ENCODE peak calls at places on chromosomes 6 and 20, in six cellular contexts. X is ovary, N is epithelial cell of esophagus, V is PC-9, K is IMR-90, R is endothelial cell of umbilical vein. A is an unnamed sample.

GRCh38 chr20:22905667-22906066 is 129.4 kb upstream of the SSTR4 start:
- DNase-seq in X (peak; percentile 44), N (no peak), V (no peak), K (no peak), R (no peak), A (no peak)

GRCh38 chr6:99522531-99522930 is 7.3 kb upstream of the USP45 start:
- DNase-seq in X (no peak), N (peak; percentile 47), V (no peak), K (peak; percentile 71), R (no peak), A (no peak)

GRCh38 chr6:82178084-82178758 is 69.3 kb downstream of the IBTK start:
- DNase-seq in X (no peak), N (peak; percentile 39), V (no peak), K (peak; percentile 55), R (peak; percentile 56), A (peak; percentile 16)

GRCh38 chr6:4778086-4778485 is 1.9 kb downstream of the CDYL start:
- DNase-seq in X (no peak), N (peak; percentile 38), V (no peak), K (no peak), R (no peak), A (no peak)

GRCh38 chr20:21920231-21920630 is 214.8 kb downstream of the PAX1 start:
- DNase-seq in X (no peak), N (no peak), V (no peak), K (no peak), R (no peak), A (no peak)

GRCh38 chr20:25058797-25059486 is 1.0 kb upstream of the ACSS1 start:
- DNase-seq in X (no peak), N (no peak), V (peak; percentile 37), K (peak; percentile 3), R (peak; percentile 20), A (no peak)

GRCh38 chr20:36153754-36154695 is 515 bp upstream of the EPB41L1 start:
- DNase-seq in X (peak; percentile 89), N (peak; percentile 67), V (peak; percentile 72), K (peak; percentile 59), R (peak; percentile 56), A (no peak)

GRCh38 chr6:148502083-148502772 is 159.6 kb downstream of the SASH1 start:
- DNase-seq in X (no peak), N (no peak), V (no peak), K (peak; percentile 28), R (no peak), A (no peak)

GRCh38 chr6:37303891-37304503 is 46.1 kb upstream of the TMEM217 start:
- DNase-seq in X (no peak), N (peak; percentile 64), V (peak; percentile 32), K (peak; percentile 60), R (peak; percentile 45), A (no peak)

GRCh38 chr6:104940881-104941693 is 15.8 kb upstream of the LIN28B start:
- DNase-seq in X (peak; percentile 54), N (peak; percentile 53), V (no peak), K (peak; percentile 30), R (peak; percentile 33), A (no peak)
- TF ChIP-seq CTCF in X (no peak), N (peak; percentile 47), V (peak; percentile 35), K (peak; percentile 58), R (peak; percentile 66), A (peak; percentile 59)

DNA sequence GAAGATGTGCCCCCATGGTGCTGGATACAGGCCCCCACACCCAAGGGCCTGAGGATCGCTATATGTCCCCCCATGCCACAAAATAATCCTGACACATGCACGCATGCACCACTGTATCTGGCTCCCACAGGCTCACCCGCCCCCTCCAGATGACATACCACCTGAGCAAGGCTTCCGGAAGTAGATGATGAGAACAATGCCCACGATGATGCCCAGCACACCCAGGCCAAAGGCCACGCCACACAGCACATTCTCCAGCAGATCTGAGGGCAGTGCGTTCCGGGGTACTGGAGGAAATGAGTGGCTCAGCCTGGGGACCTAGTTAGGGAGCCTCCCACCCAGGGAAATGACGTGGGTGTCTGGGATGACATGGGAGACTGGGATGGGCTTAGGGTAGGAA is 3.8 kb downstream of the HLA-DMA start:
- DNase-seq in X (no peak), N (no peak), V (no peak), K (no peak), R (no peak), A (no peak)
- H3K4me3 ChIP-seq in X (no peak overlapping the region), N (no peak overlapping the region), V (no peak overlapping the region), K (no peak overlapping the region), R (no peak overlapping the region), A (no peak overlapping the region)

GRCh38 chr6:76862966-76863365 is 600.3 kb downstream of the HTR1B start:
- DNase-seq in X (no peak), N (no peak), V (no peak), K (no peak), R (no peak), A (no peak)
- TF ChIP-seq CTCF in X (no peak), N (no peak), V (no peak), K (no peak), R (no peak), A (no peak)

GRCh38 chr6:25874822-25875562 is 949 bp upstream of the SLC17A3 start:
- DNase-seq in X (no peak), N (no peak), V (no peak), K (no peak), R (no peak), A (no peak)
- H3K4me3 ChIP-seq in X (no peak overlapping the region), N (no peak overlapping the region), V (no peak overlapping the region), K (no peak overlapping the region), R (no peak overlapping the region), A (no peak overlapping the region)

DNA sequence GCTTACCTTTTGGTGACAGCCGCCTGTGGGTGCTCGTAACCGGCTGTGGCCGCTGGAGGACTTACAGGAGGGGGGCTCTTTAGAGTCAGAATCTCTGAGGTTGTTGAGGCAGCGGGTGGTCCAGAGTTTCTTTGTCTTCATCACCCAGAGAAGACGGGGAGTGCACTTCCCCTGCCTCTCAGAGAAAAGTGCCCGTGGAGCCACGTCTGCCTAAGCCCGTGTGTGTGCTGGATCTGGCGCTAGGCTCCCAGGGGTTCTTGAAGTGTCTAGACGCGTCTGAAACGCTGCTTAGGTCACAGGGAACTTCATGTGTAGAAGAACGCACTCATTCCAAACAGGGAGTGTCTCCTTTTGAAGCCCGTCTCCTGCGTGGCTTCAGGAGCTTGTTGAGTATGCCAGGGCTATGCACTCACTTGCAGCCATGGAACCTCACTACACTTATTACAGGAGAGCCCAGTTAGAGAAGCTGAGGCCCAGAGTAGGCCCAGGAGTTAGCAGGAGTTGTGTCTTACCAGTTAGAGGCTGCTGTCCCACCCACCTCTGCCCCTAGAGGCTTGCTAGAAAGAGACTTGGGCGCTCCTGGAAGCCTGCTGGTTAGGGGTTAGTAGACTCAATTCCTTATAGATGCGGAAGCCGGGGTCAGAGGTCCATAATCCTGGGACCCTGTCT is 1.3 kb downstream of the LSM14B start:
- DNase-seq in X (no peak), N (peak; percentile 56), V (no peak), K (peak; percentile 51), R (peak; percentile 28), A (no peak)
- TF ChIP-seq CTCF in X (no peak), N (peak; percentile 11), V (no peak), K (peak; percentile 19), R (no peak), A (peak; percentile 33)

DNA sequence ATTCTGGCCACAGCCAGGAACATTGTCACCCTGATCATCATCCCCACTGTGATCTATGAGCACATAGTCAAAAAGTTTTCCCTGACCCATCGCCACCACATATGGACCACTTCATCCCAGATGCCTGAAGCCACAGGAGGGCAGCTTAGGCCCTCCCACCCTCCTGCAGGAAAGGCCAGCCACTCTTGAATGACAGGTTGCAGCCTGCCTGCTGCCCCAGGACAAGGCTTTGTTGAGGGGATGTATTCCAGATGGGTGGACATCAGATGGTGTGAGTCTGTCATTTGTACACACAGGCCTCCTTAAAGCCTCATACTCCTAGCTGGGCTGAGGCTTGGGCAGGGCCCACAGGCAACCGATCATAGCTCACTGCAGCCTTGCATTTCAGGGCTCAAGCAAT is 30.8 kb downstream of the DPPA5 start:
- DNase-seq in X (no peak), N (no peak), V (no peak), K (no peak), R (no peak), A (no peak)
- H3K4me3 ChIP-seq in X (no peak overlapping the region), N (no peak overlapping the region), V (no peak overlapping the region), K (no peak overlapping the region), R (no peak overlapping the region), A (no peak overlapping the region)

DNA sequence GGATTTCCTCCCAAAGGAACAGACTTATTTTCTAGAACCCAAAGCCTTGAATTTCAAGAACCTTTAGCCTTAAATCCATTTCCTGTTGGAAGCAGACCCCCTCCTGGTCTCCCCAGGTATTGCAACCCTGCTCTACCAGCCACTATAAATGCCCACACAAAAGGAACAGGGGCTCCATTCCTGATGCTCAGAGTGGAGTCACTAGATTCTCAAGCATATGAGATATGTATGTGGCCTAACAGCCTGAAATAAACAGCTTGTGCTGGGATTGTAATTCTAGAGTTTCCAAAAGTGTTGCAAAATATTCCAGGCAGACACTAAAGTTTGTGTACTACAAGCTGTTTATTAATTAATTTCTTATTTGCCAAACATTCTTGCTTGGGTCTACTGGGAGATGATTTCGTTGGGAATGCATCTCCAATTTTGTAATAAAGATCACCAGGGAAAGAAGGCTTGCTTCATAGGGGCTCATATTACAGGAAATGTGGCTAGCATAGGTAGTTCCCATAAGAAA is 44.8 kb downstream of the RIPOR3 start:
- DNase-seq in X (no peak), N (peak; percentile 71), V (peak; percentile 45), K (peak; percentile 86), R (no peak), A (no peak)
- TF ChIP-seq CTCF in X (no peak), N (peak; percentile 35), V (peak; percentile 45), K (peak; percentile 34), R (peak; percentile 24), A (peak; percentile 23)

GRCh38 chr20:55139173-55139765 is 663.9 kb downstream of the DOK5 start:
- DNase-seq in X (no peak), N (no peak), V (no peak), K (no peak), R (no peak), A (no peak)

GRCh38 chr20:55143605-55144004 is 668.2 kb downstream of the DOK5 start:
- DNase-seq in X (no peak), N (peak; percentile 84), V (peak; percentile 48), K (no peak), R (no peak), A (no peak)

GRCh38 chr20:55140631-55141030 is 665.2 kb downstream of the DOK5 start:
- DNase-seq in X (no peak), N (no peak), V (no peak), K (no peak), R (no peak), A (no peak)

GRCh38 chr20:55142932-55143331 is 667.5 kb downstream of the DOK5 start:
- DNase-seq in X (no peak), N (no peak), V (no peak), K (no peak), R (no peak), A (no peak)
- H3K4me3 ChIP-seq in X (no peak overlapping the region), N (no peak overlapping the region), V (no peak overlapping the region), K (no peak overlapping the region), R (no peak overlapping the region), A (no peak overlapping the region)

DNA sequence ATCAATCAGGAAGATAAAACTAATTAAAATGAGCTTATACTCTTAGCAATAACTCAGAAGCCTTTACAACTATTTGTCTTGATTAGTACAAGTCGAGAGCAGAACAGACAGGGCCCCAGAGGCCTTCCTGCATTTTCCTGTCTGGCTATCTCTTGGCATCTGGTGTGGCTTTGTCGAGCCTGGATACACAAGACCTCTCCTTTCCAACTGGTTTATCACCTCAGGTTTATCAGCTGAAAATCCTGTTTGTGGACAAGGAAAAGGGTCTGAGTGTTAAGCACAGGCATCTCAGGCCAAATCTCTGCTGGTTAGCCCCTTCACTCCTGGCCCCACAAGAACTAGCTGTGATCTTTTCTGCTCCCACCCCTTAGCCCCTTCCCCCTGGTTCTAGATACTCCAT is 32.6 kb downstream of the BAK1 start:
- DNase-seq in X (no peak), N (no peak), V (no peak), K (no peak), R (no peak), A (no peak)
- TF ChIP-seq CTCF in X (no peak), N (no peak), V (no peak), K (no peak), R (no peak), A (no peak)

A was measured in retinal pigment epithelial cell.